ENCODE peak calls at places on chromosome 13, in five cellular contexts. One of them, this sample, is unnamed.

GRCh38 chr13:30140973-30141372 is 166.4 kb downstream of the KATNAL1 start:
- DNase-seq in psoas muscle: no peak
- DNase-seq in posterior cingulate gyrus: no peak
- DNase-seq in ecto neural progenitor cell: no peak
- DNase-seq in cardiac fibroblast: no peak
- DNase-seq in this sample: no peak

GRCh38 chr13:42821437-42821836 is 40.1 kb downstream of the FAM216B start:
- DNase-seq in psoas muscle: no peak
- DNase-seq in ecto neural progenitor cell: no peak
- DNase-seq in cardiac fibroblast: peak; percentile 78
- DNase-seq in posterior cingulate gyrus: no peak
- DNase-seq in this sample: no peak

GRCh38 chr13:50406831-50407230 is 391.6 kb downstream of the KCNRG start:
- DNase-seq in ecto neural progenitor cell: no peak
- DNase-seq in posterior cingulate gyrus: no peak
- DNase-seq in psoas muscle: no peak
- DNase-seq in cardiac fibroblast: no peak
- DNase-seq in this sample: peak; percentile 32

GRCh38 chr13:21974741-21975140 is 303.9 kb downstream of the FGF9 start:
- DNase-seq in cardiac fibroblast: no peak
- DNase-seq in psoas muscle: no peak
- DNase-seq in ecto neural progenitor cell: no peak
- DNase-seq in posterior cingulate gyrus: no peak
- DNase-seq in this sample: no peak

GRCh38 chr13:20359335-20359734 is 127.2 kb upstream of the GJB6 start:
- DNase-seq in ecto neural progenitor cell: no peak
- DNase-seq in psoas muscle: no peak
- DNase-seq in cardiac fibroblast: peak; percentile 90
- DNase-seq in posterior cingulate gyrus: no peak
- DNase-seq in this sample: no peak

GRCh38 chr13:25478186-25478585 is 106.4 kb downstream of the ATP8A2 start:
- DNase-seq in cardiac fibroblast: no peak
- DNase-seq in psoas muscle: no peak
- DNase-seq in ecto neural progenitor cell: no peak
- DNase-seq in posterior cingulate gyrus: no peak
- DNase-seq in this sample: no peak

GRCh38 chr13:89920461-89920860 is 1427.0 kb upstream of the MIR17HG start:
- DNase-seq in ecto neural progenitor cell: no peak
- DNase-seq in cardiac fibroblast: no peak
- DNase-seq in posterior cingulate gyrus: no peak
- DNase-seq in psoas muscle: no peak
- DNase-seq in this sample: no peak

GRCh38 chr13:24680258-24680920 is at the start of gene ATP12A:
- DNase-seq in ecto neural progenitor cell: peak; percentile 68
- DNase-seq in cardiac fibroblast: no peak
- DNase-seq in posterior cingulate gyrus: no peak
- DNase-seq in psoas muscle: no peak
- DNase-seq in this sample: peak; percentile 46

GRCh38 chr13:21435231-21435630 is 23.9 kb downstream of the ZDHHC20 start:
- DNase-seq in psoas muscle: no peak
- DNase-seq in ecto neural progenitor cell: no peak
- DNase-seq in cardiac fibroblast: no peak
- DNase-seq in posterior cingulate gyrus: no peak
- DNase-seq in this sample: no peak

GRCh38 chr13:73223372-73223781 is 164.6 kb downstream of the KLF5 start:
- DNase-seq in posterior cingulate gyrus: no peak
- DNase-seq in psoas muscle: no peak
- DNase-seq in cardiac fibroblast: no peak
- DNase-seq in ecto neural progenitor cell: no peak
- DNase-seq in this sample: no peak

GRCh38 chr13:63448654-63449053 is 2033.0 kb upstream of the PCDH20 start:
- DNase-seq in cardiac fibroblast: no peak
- DNase-seq in posterior cingulate gyrus: no peak
- DNase-seq in psoas muscle: no peak
- DNase-seq in ecto neural progenitor cell: no peak
- DNase-seq in this sample: no peak

GRCh38 chr13:36445806-36446423 is 13.6 kb downstream of the CCNA1 start:
- DNase-seq in ecto neural progenitor cell: no peak
- DNase-seq in psoas muscle: no peak
- DNase-seq in posterior cingulate gyrus: no peak
- DNase-seq in cardiac fibroblast: no peak
- DNase-seq in this sample: no peak

GRCh38 chr13:98346904-98347636 is 170.0 kb upstream of the RNF113B start:
- DNase-seq in posterior cingulate gyrus: no peak
- DNase-seq in ecto neural progenitor cell: no peak
- DNase-seq in cardiac fibroblast: no peak
- DNase-seq in psoas muscle: no peak
- DNase-seq in this sample: no peak

GRCh38 chr13:93778548-93778947 is 551.9 kb downstream of the GPC6 start:
- DNase-seq in posterior cingulate gyrus: no peak
- DNase-seq in ecto neural progenitor cell: no peak
- DNase-seq in psoas muscle: no peak
- DNase-seq in cardiac fibroblast: no peak
- DNase-seq in this sample: no peak

GRCh38 chr13:49022472-49023144 is 46.9 kb downstream of the FNDC3A start:
- DNase-seq in ecto neural progenitor cell: no peak
- DNase-seq in psoas muscle: no peak
- DNase-seq in posterior cingulate gyrus: no peak
- DNase-seq in cardiac fibroblast: no peak
- DNase-seq in this sample: no peak

GRCh38 chr13:50678464-50679162 is 164.9 kb downstream of the DLEU7 start:
- DNase-seq in posterior cingulate gyrus: no peak
- DNase-seq in cardiac fibroblast: peak; percentile 48
- DNase-seq in ecto neural progenitor cell: no peak
- DNase-seq in psoas muscle: no peak
- DNase-seq in this sample: no peak

GRCh38 chr13:80036845-80037504 is 304.0 kb downstream of the SPRY2 start:
- DNase-seq in posterior cingulate gyrus: no peak
- DNase-seq in psoas muscle: no peak
- DNase-seq in ecto neural progenitor cell: no peak
- DNase-seq in cardiac fibroblast: no peak
- DNase-seq in this sample: no peak

GRCh38 chr13:98599502-98600328 is 22.8 kb upstream of the STK24 start:
- DNase-seq in posterior cingulate gyrus: no peak
- DNase-seq in psoas muscle: no peak
- DNase-seq in ecto neural progenitor cell: no peak
- DNase-seq in cardiac fibroblast: peak; percentile 22
- DNase-seq in this sample: peak; percentile 20

GRCh38 chr13:49419292-49419691 is 24.6 kb downstream of the CAB39L start:
- DNase-seq in posterior cingulate gyrus: no peak
- DNase-seq in cardiac fibroblast: peak; percentile 6
- DNase-seq in psoas muscle: no peak
- DNase-seq in ecto neural progenitor cell: no peak
- DNase-seq in this sample: no peak

GRCh38 chr13:113647351-113648217 is 10.4 kb downstream of the ATP4B start:
- DNase-seq in posterior cingulate gyrus: peak; percentile 98
- DNase-seq in psoas muscle: peak; percentile 76
- DNase-seq in ecto neural progenitor cell: no peak
- DNase-seq in cardiac fibroblast: peak; percentile 81
- DNase-seq in this sample: peak; percentile 98

GRCh38 chr13:99425485-99426341 is 75.6 kb upstream of the TM9SF2 start:
- DNase-seq in ecto neural progenitor cell: no peak
- DNase-seq in cardiac fibroblast: no peak
- DNase-seq in posterior cingulate gyrus: no peak
- DNase-seq in psoas muscle: no peak
- DNase-seq in this sample: peak; percentile 50